ENCODE peak calls at places on chromosomes 1 and 21, in eight cellular contexts. K is brain microvascular endothelial cell, B is fibroblast of lung, U is adrenal gland, E is hepatocyte, X is cardiac fibroblast, H is heart left ventricle, L is bronchial epithelial cell. R is an unnamed sample.

GRCh38 chr1:53826367-53826766 is 11.7 kb downstream of the NDC1 start:
- DNase-seq in K (no peak), B (peak), U (no peak), E (no peak), X (peak), H (no peak), L (peak), R (peak)

GRCh38 chr1:230308039-230308438 is 118.1 kb downstream of the PGBD5 start:
- DNase-seq in K (peak), B (peak), U (peak), E (peak), X (peak), H (peak), L (peak), R (peak)

GRCh38 chr1:176448340-176448739 is 14.6 kb upstream of the PAPPA2 start:
- DNase-seq in K (no peak), B (no peak), U (no peak), E (no peak), X (no peak), H (no peak), L (peak), R (no peak)

GRCh38 chr1:97204468-97204867 is 482.9 kb downstream of the PTBP2 start:
- DNase-seq in K (no peak), B (no peak), U (no peak), E (no peak), X (peak), H (no peak), L (no peak), R (peak)

GRCh38 chr1:29521438-29521715 is 285.1 kb downstream of the PTPRU start:
- DNase-seq in K (no peak), B (no peak), U (no peak), E (no peak), X (no peak), H (no peak), L (no peak), R (no peak)

GRCh38 chr1:236753554-236753953 is 41.5 kb upstream of the MTR start:
- DNase-seq in K (no peak), B (peak), U (peak), E (peak), X (peak), H (no peak), L (peak), R (peak)

GRCh38 chr1:67367370-67368345 is 60.0 kb downstream of the IL12RB2 start:
- DNase-seq in K (peak), B (peak), U (peak), E (peak), X (peak), H (peak), L (peak), R (peak)

GRCh38 chr1:64895500-64895899 is 70.8 kb downstream of the JAK1 start:
- DNase-seq in K (no peak), B (no peak), U (no peak), E (no peak), X (no peak), H (no peak), L (no peak), R (no peak)

GRCh38 chr1:50820545-50820944 is 139.5 kb downstream of the FAF1 start:
- DNase-seq in K (no peak), B (no peak), U (no peak), E (no peak), X (no peak), H (no peak), L (no peak), R (no peak)

GRCh38 chr21:15063821-15064575 is 802 bp downstream of the NRIP1 start:
- DNase-seq in K (peak), B (peak), U (peak), E (peak), X (peak), H (peak), L (peak), R (peak)

GRCh38 chr1:38735651-38736161 is 123.9 kb downstream of the RRAGC start:
- DNase-seq in K (peak), B (peak), U (no peak), E (no peak), X (peak), H (no peak), L (peak), R (peak)

GRCh38 chr1:3275471-3276340 is 178.8 kb upstream of the ARHGEF16 start:
- DNase-seq in K (peak), B (no peak), U (no peak), E (no peak), X (no peak), H (peak), L (no peak), R (peak)

GRCh38 chr1:22296701-22297591 is 154.0 kb upstream of the WNT4 start:
- DNase-seq in K (no peak), B (no peak), U (peak), E (no peak), X (no peak), H (no peak), L (peak), R (no peak)

GRCh38 chr21:34335316-34335715 is 28.5 kb upstream of the KCNE2 start:
- DNase-seq in K (no peak), B (no peak), U (no peak), E (no peak), X (no peak), H (no peak), L (no peak), R (peak)

GRCh38 chr1:102593276-102593675 is 515.0 kb downstream of the COL11A1 start:
- DNase-seq in K (no peak), B (no peak), U (no peak), E (no peak), X (no peak), H (no peak), L (peak), R (no peak)

GRCh38 chr1:37478451-37478871 is 4.1 kb downstream of the ZC3H12A start:
- DNase-seq in K (peak), B (no peak), U (no peak), E (peak), X (peak), H (no peak), L (peak), R (peak)

GRCh38 chr1:25689686-25690381 is 73.2 kb downstream of the MAN1C1 start:
- DNase-seq in K (no peak), B (no peak), U (no peak), E (no peak), X (no peak), H (no peak), L (no peak), R (no peak)

GRCh38 chr21:42733874-42734273 is 80.5 kb downstream of the PDE9A start:
- DNase-seq in K (no peak), B (no peak), U (no peak), E (no peak), X (no peak), H (no peak), L (no peak), R (no peak)

GRCh38 chr1:53888716-53889115 is 881 bp downstream of the YIPF1 start:
- DNase-seq in K (no peak), B (no peak), U (no peak), E (no peak), X (no peak), H (no peak), L (no peak), R (no peak)

GRCh38 chr1:198657550-198658064 is 18.8 kb downstream of the PTPRC start:
- DNase-seq in K (peak), B (peak), U (no peak), E (peak), X (peak), H (no peak), L (peak), R (peak)

GRCh38 chr1:98325646-98326441 is 335.7 kb upstream of the SNX7 start:
- DNase-seq in K (peak), B (peak), U (peak), E (peak), X (peak), H (peak), L (peak), R (peak)

GRCh38 chr1:9577423-9577822 is 11.3 kb upstream of the TMEM201 start:
- DNase-seq in K (no peak), B (no peak), U (no peak), E (no peak), X (no peak), H (no peak), L (no peak), R (no peak)

GRCh38 chr1:9576903-9577302 is 11.8 kb upstream of the TMEM201 start:
- DNase-seq in K (no peak), B (no peak), U (no peak), E (no peak), X (no peak), H (no peak), L (no peak), R (no peak)

GRCh38 chr1:9573723-9574122 is 15.0 kb upstream of the TMEM201 start:
- DNase-seq in K (no peak), B (peak), U (no peak), E (no peak), X (peak), H (no peak), L (no peak), R (peak)
- TF ChIP-seq CTCF in K (peak), B (peak), U (peak), E (peak), X (peak), H (peak), L (peak), R (peak)

DNA sequence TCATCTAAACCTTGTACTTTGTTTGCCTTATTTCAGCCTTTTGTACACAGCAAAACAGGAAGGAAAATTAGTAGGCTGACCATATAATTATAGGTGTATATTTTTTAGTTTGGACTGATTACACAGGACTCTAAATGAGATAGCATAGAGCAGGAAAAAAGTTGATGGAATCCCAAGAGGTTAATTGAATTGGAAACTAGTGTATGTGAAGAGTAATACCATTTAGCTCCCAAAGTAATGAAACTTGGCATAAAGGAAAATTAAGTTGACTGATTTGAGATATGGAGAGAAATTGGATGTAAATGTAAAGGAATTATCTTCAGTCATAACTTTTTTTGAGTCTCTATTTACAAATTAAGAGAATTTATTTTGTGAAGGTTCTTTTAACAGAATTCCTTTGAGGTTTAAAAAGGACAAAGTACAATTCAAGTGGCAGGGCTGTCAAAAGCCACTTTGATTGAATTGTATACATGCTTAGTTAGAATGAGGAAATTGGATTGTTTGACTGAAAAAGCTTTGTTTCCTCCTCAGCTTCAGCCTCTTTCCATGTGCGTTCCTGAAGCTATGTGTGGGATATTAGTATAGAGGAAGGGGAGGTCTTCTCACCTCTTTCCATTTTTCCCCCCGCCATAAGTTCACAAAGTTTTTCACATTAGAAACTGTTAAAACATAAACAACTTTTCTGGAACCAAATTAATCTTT is 26.4 kb downstream of the SNX27 start:
- DNase-seq in K (no peak), B (no peak), U (no peak), E (no peak), X (no peak), H (no peak), L (no peak), R (no peak)
- H3K4me3 ChIP-seq in K (no peak), B (no peak), U (no peak), E (no peak), X (no peak), H (no peak), L (no peak), R (no peak)

GRCh38 chr1:100604372-100604771 is 66.4 kb downstream of the GPR88 start:
- DNase-seq in K (no peak), B (no peak), U (no peak), E (no peak), X (no peak), H (no peak), L (no peak), R (no peak)

GRCh38 chr1:100607628-100608240 is 69.8 kb downstream of the GPR88 start:
- DNase-seq in K (no peak), B (no peak), U (no peak), E (no peak), X (no peak), H (no peak), L (no peak), R (no peak)

GRCh38 chr1:100611086-100611485 is 73.1 kb downstream of the GPR88 start:
- DNase-seq in K (no peak), B (no peak), U (no peak), E (no peak), X (no peak), H (no peak), L (peak), R (no peak)

GRCh38 chr1:100609849-100610248 is 71.9 kb downstream of the GPR88 start:
- DNase-seq in K (no peak), B (no peak), U (no peak), E (no peak), X (no peak), H (no peak), L (no peak), R (no peak)

GRCh38 chr1:100606438-100606837 is 68.5 kb downstream of the GPR88 start:
- DNase-seq in K (peak), B (peak), U (peak), E (peak), X (peak), H (no peak), L (peak), R (peak)
- TF ChIP-seq CTCF in K (peak), B (peak), U (peak), E (peak), X (peak), H (peak), L (peak), R (peak)

GRCh38 chr1:23370744-23371710 is 1.4 kb upstream of the ZNF436 start:
- DNase-seq in K (no peak), B (peak), U (no peak), E (peak), X (peak), H (peak), L (peak), R (no peak)
- H3K4me3 ChIP-seq in K (peak), B (no peak), U (no peak), E (no peak), X (peak), H (peak), L (no peak), R (peak)

DNA sequence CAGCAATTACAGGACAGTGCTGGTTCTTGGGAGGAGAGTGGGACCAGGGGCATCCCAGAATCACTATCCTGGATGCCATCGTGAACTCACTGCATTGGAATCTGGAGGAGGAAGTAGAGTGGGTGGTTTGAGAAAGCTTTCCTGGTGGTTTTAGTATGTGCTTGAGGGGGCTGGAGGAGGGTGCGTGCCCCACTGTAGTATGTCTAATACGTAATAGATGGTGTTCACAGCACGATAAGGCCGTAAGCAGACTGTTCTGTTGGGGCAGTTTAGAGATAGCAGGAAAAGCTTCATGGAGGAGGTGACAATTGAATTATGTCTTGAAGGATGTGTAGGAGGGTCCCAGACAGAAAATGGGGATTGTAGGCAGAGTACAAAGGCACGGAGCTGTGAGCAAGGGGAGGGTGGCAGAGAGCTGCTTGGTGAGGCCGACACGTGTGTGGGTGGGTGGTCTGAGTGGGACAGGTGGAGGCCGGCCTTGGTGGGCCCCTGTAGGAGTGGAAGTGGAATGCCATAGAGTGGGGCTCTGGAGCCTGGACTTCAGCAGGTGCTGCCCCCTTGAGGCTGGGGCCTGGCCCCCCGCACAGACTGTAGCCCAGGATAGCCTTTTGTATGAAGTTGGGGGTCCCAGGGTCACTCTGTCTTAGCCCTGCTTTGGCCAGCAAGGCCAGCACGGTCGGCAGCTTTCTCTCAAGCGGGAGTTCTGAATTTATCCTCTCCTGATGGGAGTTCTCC is 37.0 kb downstream of the IL6R start:
- DNase-seq in K (peak), B (no peak), U (no peak), E (no peak), X (peak), H (peak), L (no peak), R (no peak)
- TF ChIP-seq CTCF in K (peak), B (no peak), U (peak), E (peak), X (peak), H (peak), L (peak), R (peak)

GRCh38 chr1:247165674-247166073 is 6.1 kb downstream of the ZNF124 start:
- DNase-seq in K (no peak), B (no peak), U (no peak), E (no peak), X (no peak), H (no peak), L (no peak), R (no peak)
- H3K4me3 ChIP-seq in K (no peak), B (no peak), U (no peak), E (no peak), X (no peak), H (no peak), L (no peak), R (no peak)

GRCh38 chr1:23790696-23791433 is at the start of gene LYPLA2:
- DNase-seq in K (peak), B (peak), U (peak), E (peak), X (peak), H (peak), L (peak), R (peak)
- TF ChIP-seq CTCF in K (no peak), B (no peak), U (no peak), E (no peak), X (no peak), H (no peak), L (no peak), R (no peak)

R was measured in fibroblast of the aortic adventitia.